ENCODE peak calls at places on chromosome 16, in four cellular contexts. V is stomach, T is IMR-90, J is right lobe of liver. G is an unnamed sample.

GRCh38 chr16:11100239-11100750 is 155.7 kb downstream of the SOCS1 start:
- DNase-seq in T (peak; percentile 100), J (no peak), V (peak; percentile 63), G (peak; percentile 76)

GRCh38 chr16:88902744-88903143 is 36.3 kb upstream of the PABPN1L start:
- DNase-seq in T (no peak), J (no peak), V (no peak), G (no peak)

GRCh38 chr16:84166796-84167695 is 19.8 kb downstream of the TAF1C start:
- DNase-seq in T (no peak), V (no peak), J (no peak), G (no peak)

GRCh38 chr16:86018487-86018886 is 119.5 kb downstream of the IRF8 start:
- DNase-seq in J (no peak), V (no peak), T (peak; percentile 45), G (no peak)

GRCh38 chr16:5615868-5616642 is 518.5 kb upstream of the EEF2KMT start:
- DNase-seq in V (peak; percentile 56), T (no peak), J (peak; percentile 55), G (no peak)

GRCh38 chr16:70529051-70529777 is 5.6 kb downstream of the SF3B3 start:
- DNase-seq in V (no peak), J (no peak), T (peak; percentile 79), G (no peak)

GRCh38 chr16:13856811-13857511 is 63.0 kb upstream of the ERCC4 start:
- DNase-seq in T (no peak), J (no peak), V (no peak), G (no peak)

GRCh38 chr16:85473909-85474640 is 139.0 kb upstream of the GSE1 start:
- DNase-seq in V (no peak), J (no peak), T (no peak), G (no peak)

GRCh38 chr16:789451-789850 is 1.0 kb downstream of the CHTF18 start:
- DNase-seq in V (no peak), T (no peak), J (no peak), G (no peak)

GRCh38 chr16:85206472-85207356 is 94.4 kb upstream of the CIBAR2 start:
- DNase-seq in T (peak; percentile 48), J (no peak), V (peak; percentile 45), G (peak; percentile 86)

GRCh38 chr16:6889106-6889505 is 443.5 kb upstream of the RBFOX1 start:
- DNase-seq in T (no peak), V (no peak), J (no peak), G (no peak)

GRCh38 chr16:89373355-89374110 is 116.8 kb downstream of the ANKRD11 start:
- DNase-seq in J (no peak), T (peak; percentile 55), V (no peak), G (peak; percentile 77)

GRCh38 chr16:3740186-3740585 is 22.9 kb upstream of the TRAP1 start:
- DNase-seq in T (no peak), V (no peak), J (no peak), G (no peak)

GRCh38 chr16:27169511-27170071 is 33.7 kb upstream of the KDM8 start:
- DNase-seq in J (no peak), T (peak; percentile 89), V (peak; percentile 40), G (no peak)

GRCh38 chr16:61936522-61936921 is 99.7 kb downstream of the CDH8 start:
- DNase-seq in J (no peak), T (no peak), V (no peak), G (no peak)

GRCh38 chr16:53666816-53667415 is 36.7 kb downstream of the RPGRIP1L start:
- DNase-seq in T (no peak), V (no peak), J (no peak), G (no peak)

GRCh38 chr16:66408181-66409048 is 18.7 kb upstream of the BEAN1 start:
- DNase-seq in V (no peak), J (no peak), T (peak; percentile 88), G (no peak)

GRCh38 chr16:84451781-84452180 is 52.7 kb downstream of the MEAK7 start:
- DNase-seq in T (no peak), V (peak; percentile 17), J (peak; percentile 20), G (no peak)

GRCh38 chr16:19432429-19432828 is 14.7 kb downstream of the TMC5 start:
- DNase-seq in J (no peak), V (no peak), T (no peak), G (no peak)

GRCh38 chr16:49832177-49832576 is 23.7 kb downstream of the ZNF423 start:
- DNase-seq in J (no peak), V (no peak), T (no peak), G (no peak)

GRCh38 chr16:68935008-68935407 is 91.7 kb downstream of the TANGO6 start:
- DNase-seq in V (no peak), T (no peak), J (no peak), G (no peak)

GRCh38 chr16:718922-719321 is 2.0 kb upstream of the ANTKMT start:
- DNase-seq in T (no peak), J (no peak), V (no peak), G (no peak)

GRCh38 chr16:27827765-27828164 is 235.7 kb downstream of the GSG1L start:
- DNase-seq in V (no peak), T (no peak), J (no peak), G (no peak)

GRCh38 chr16:85716680-85717038 is 27.9 kb upstream of the GINS2 start:
- DNase-seq in J (no peak), T (no peak), V (no peak), G (no peak)

GRCh38 chr16:85825326-85825725 is 25.8 kb downstream of the COX4I1 start:
- DNase-seq in T (no peak), J (no peak), V (no peak), G (no peak)

GRCh38 chr16:80060470-80060869 is 459.9 kb upstream of the MAF start:
- DNase-seq in V (no peak), T (no peak), J (no peak), G (no peak)

GRCh38 chr16:27114006-27114405 is 47.3 kb downstream of the C16orf82 start:
- DNase-seq in V (no peak), J (no peak), T (no peak), G (no peak)

GRCh38 chr16:10959161-10959560 is 14.8 kb downstream of the CLEC16A start:
- DNase-seq in V (no peak), T (peak; percentile 82), J (no peak), G (no peak)

GRCh38 chr16:21265104-21265825 is 12.8 kb downstream of the CRYM start:
- DNase-seq in T (no peak), V (no peak), J (peak; percentile 84), G (no peak)

GRCh38 chr16:75116081-75116910 is at the start of gene LDHD:
- DNase-seq in T (no peak), V (peak; percentile 94), J (peak; percentile 96), G (peak; percentile 79)
- TF ChIP-seq POLR2A in T (no peak), V (peak; percentile 91), J (peak; percentile 94), G (peak; percentile 41)

DNA sequence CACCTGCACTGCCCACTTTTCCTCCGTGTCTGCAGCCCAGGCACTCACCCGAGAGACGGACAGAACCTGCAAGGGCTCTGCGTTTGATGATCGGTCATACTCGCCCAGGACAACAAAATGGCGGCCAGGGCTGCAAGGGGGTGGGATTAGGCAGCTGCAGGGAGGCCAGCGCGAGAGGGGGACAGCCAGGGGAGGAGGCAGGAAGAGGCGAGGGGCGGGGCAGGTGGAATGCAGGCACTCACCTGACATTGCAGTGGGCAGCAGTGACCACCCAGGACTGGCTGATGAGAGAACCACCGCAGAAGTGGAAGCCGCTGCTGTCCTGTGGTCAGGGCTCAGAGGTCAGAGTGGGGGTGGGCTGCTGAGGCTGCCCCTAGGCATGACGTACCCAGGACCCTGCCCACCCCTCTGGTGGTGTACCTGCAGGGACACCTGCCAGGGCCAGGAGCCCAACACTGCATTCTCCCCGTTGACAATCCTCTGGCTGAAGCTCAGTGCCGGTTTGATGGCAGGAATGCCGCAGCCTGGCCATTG is 917 bp downstream of the CTRL start:
- DNase-seq in T (no peak), J (no peak), V (no peak), G (no peak)
- H3K4me3 ChIP-seq in T (no peak overlapping the region), J (no peak overlapping the region), V (no peak overlapping the region), G (no peak overlapping the region)

GRCh38 chr16:48623304-48624016 is 13.5 kb upstream of the N4BP1 start:
- DNase-seq in T (peak; percentile 75), V (peak; percentile 88), J (peak; percentile 92), G (peak; percentile 86)
- TF ChIP-seq POLR2A in T (peak; percentile 58), V (no peak), J (peak; percentile 41), G (no peak)

DNA sequence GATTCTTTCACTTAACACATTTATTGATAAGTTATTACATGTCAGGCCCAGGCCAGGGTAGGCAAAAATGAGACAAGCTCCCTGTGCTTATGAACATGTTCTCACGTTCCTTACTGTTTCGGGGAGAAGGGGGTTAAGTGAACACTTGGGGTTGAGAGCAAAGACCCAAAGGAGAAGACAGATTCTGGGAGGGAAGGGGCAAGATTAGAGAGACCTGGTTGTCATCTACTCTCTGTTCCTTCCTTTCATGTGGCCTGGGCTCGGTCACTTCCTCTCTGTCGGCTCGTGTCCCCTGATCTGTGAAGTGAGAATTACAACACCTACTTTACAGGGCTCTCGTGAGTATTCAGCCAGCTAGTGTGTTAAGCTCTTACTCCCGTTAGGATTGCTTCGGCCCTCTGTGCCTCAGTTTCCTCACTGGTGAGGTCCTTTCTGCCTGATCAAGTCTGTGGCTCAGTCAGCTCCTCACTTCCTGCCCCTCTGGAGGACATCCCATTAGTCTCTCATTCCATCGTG is 38.8 kb downstream of the PLCG2 start:
- DNase-seq in T (no peak), J (no peak), V (peak; percentile 34), G (no peak)
- H3K4me3 ChIP-seq in T (no peak overlapping the region), J (no peak overlapping the region), V (no peak overlapping the region), G (no peak overlapping the region)

DNA sequence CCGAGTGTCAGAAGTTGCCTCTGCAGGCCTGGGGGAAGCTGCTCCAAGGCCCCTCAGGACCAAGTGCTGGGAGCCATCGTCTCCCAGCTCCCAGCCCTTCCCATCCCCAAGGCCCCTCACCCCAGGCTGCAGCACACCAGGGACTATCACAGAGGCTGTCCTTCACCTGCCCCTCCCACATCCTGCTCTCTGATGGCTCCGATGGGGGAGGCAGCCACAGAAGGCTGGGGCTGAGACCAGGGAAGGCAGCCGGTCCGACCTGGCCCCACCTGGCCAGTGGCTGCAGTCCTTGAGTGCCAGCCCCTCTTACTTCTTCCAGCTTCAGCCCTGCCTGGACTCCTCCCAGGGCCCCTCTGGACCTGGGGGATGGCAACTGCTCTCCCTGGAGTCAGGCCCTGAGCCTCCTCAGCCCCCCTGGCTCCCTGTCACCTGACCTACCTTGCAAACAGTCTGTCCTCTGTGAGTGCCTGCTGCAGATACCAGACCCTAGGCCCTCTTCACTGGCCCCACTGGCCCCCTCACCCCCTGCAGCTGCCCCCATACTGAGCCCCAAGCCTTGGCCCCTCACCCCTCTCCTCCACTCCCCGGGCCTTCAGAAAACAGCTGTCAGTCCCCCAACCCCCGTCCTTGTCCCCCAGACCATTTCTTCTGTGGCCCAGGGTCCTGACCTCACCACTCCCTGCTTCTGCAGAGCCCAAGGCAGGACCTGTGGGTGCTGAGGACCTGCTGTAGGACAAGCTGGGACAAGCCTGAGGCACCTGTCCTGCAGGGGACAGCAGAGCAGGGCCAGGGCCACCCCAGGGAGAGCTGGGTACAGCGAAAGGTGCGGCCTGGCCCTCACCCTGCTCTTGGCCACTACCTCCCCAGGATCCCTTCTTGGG is 12.6 kb upstream of the SRRM2 start:
- DNase-seq in J (no peak), V (no peak), T (no peak), G (no peak)
- TF ChIP-seq POLR2A in J (no peak), V (no peak), T (no peak), G (no peak)

GRCh38 chr16:81997738-81998137 is 13.5 kb downstream of the SDR42E1 start:
- DNase-seq in J (no peak), T (peak; percentile 81), V (no peak), G (no peak)

GRCh38 chr16:82004651-82005490 is 6.4 kb downstream of the SDR42E1 start:
- DNase-seq in J (no peak), V (no peak), T (no peak), G (no peak)

GRCh38 chr16:82007189-82007588 is 4.1 kb downstream of the SDR42E1 start:
- DNase-seq in J (no peak), T (no peak), V (no peak), G (no peak)

GRCh38 chr16:82005491-82005830 is 5.8 kb downstream of the SDR42E1 start:
- DNase-seq in J (no peak), V (no peak), T (no peak), G (no peak)

GRCh38 chr16:82002831-82003230 is 8.4 kb downstream of the SDR42E1 start:
- DNase-seq in T (no peak), J (no peak), V (no peak), G (no peak)
- H3K4me3 ChIP-seq in T (no peak overlapping the region), J (no peak overlapping the region), V (no peak overlapping the region), G (no peak overlapping the region)

G was measured in ovary.